ENCODE peak calls at places on chromosomes 12 and 14, in five cellular contexts. F is stromal cell of bone marrow, I is NCI-H1417, L is GDM1, G is left cardiac atrium. U is an unnamed sample.

GRCh38 chr12:65355461-65355860 is 77.0 kb downstream of the MSRB3 start:
- DNase-seq in F (no peak), I (no peak), L (no peak), G (no peak), U (no peak)

GRCh38 chr12:131368073-131369071 is 342.5 kb upstream of the SFSWAP start:
- DNase-seq in F (no peak), I (no peak), L (no peak), G (no peak), U (no peak)

GRCh38 chr12:51217133-51217967 is 512 bp downstream of the POU6F1 start:
- DNase-seq in F (no peak), I (peak), L (no peak), G (peak), U (peak)

GRCh38 chr14:68379510-68380303 is 413.2 kb downstream of the ZFP36L1 start:
- DNase-seq in F (no peak), I (peak), L (no peak), G (no peak), U (no peak)

GRCh38 chr14:37988472-37988871 is 219.2 kb upstream of the SSTR1 start:
- DNase-seq in F (no peak), I (no peak), L (no peak), G (no peak), U (no peak)

GRCh38 chr14:37253905-37254304 is 56.2 kb downstream of the MIPOL1 start:
- DNase-seq in F (peak), I (peak), L (no peak), G (peak), U (peak)

GRCh38 chr14:95043314-95043713 is 114.0 kb downstream of the DICER1 start:
- DNase-seq in F (no peak), I (no peak), L (no peak), G (no peak), U (no peak)

GRCh38 chr12:10304161-10304574 is 3.5 kb upstream of the KLRD1 start:
- DNase-seq in F (peak), I (no peak), L (no peak), G (no peak), U (no peak)

GRCh38 chr12:124754949-124755800 is 108.5 kb downstream of the SCARB1 start:
- DNase-seq in F (no peak), I (peak), L (peak), G (peak), U (peak)

GRCh38 chr12:18432211-18432610 is 170.9 kb downstream of the PIK3C2G start:
- DNase-seq in F (no peak), I (no peak), L (no peak), G (no peak), U (no peak)

GRCh38 chr14:78947681-78948080 is 777.5 kb downstream of the NRXN3 start:
- DNase-seq in F (no peak), I (no peak), L (no peak), G (no peak), U (no peak)

GRCh38 chr14:48253020-48253419 is 577.6 kb upstream of the MDGA2 start:
- DNase-seq in F (no peak), I (no peak), L (no peak), G (no peak), U (no peak)

GRCh38 chr14:73887704-73888459 is 1.2 kb downstream of the ZNF410 start:
- DNase-seq in F (no peak), I (no peak), L (no peak), G (no peak), U (no peak)

GRCh38 chr12:79514730-79515525 is 175.8 kb downstream of the PAWR start:
- DNase-seq in F (no peak), I (no peak), L (no peak), G (no peak), U (no peak)

GRCh38 chr12:96989916-96990315 is 82.9 kb downstream of the NEDD1 start:
- DNase-seq in F (no peak), I (peak), L (no peak), G (no peak), U (peak)

GRCh38 chr12:76719171-76719631 is 44.7 kb upstream of the ZDHHC17 start:
- DNase-seq in F (peak), I (no peak), L (no peak), G (no peak), U (no peak)

U was measured in right cardiac atrium.